ENCODE peak calls at places on chromosomes 1 and 21, in five cellular contexts. D, X, A, J and W are unnamed samples.
A peak's percentile ranks its signal among the peaks of the same experiment; 100 is the strongest.

GRCh38 chr1:107992341-107992740 is 27.4 kb upstream of the VAV3 start:
- DNase-seq in D (no peak), X (no peak), A (no peak), J (no peak), W (no peak)

GRCh38 chr1:197787623-197788536 is 12.6 kb upstream of the DENND1B start:
- DNase-seq in D (no peak), X (no peak), A (no peak), J (no peak), W (no peak)

GRCh38 chr1:7375329-7375728 is 395.8 kb upstream of the VAMP3 start:
- DNase-seq in D (no peak), X (no peak), A (no peak), J (no peak), W (no peak)

GRCh38 chr1:24901791-24902470 is 28.1 kb downstream of the RUNX3 start:
- DNase-seq in D (no peak), X (no peak), A (no peak), J (no peak), W (no peak)

GRCh38 chr1:156376958-156377919 is 8.2 kb downstream of the RHBG start:
- DNase-seq in D (no peak), X (no peak), A (no peak), J (no peak), W (no peak)

GRCh38 chr1:19918057-19918456 is 5.4 kb downstream of the PLA2G2E start:
- DNase-seq in D (peak; percentile 91), X (peak; percentile 79), A (peak; percentile 76), J (peak; percentile 85), W (peak; percentile 22)

GRCh38 chr1:205933672-205934618 is 9.3 kb downstream of the SLC26A9 start:
- DNase-seq in D (no peak), X (no peak), A (peak; percentile 80), J (no peak), W (no peak)

GRCh38 chr1:226974544-226975258 is 34.6 kb downstream of the COQ8A start:
- DNase-seq in D (no peak), X (no peak), A (no peak), J (no peak), W (no peak)

GRCh38 chr1:155973723-155974122 is 4.6 kb downstream of the ARHGEF2 start:
- DNase-seq in D (no peak), X (no peak), A (no peak), J (no peak), W (peak; percentile 31)

GRCh38 chr21:33492571-33492970 is 1.1 kb upstream of the DNAJC28 start:
- DNase-seq in D (no peak), X (no peak), A (peak; percentile 31), J (no peak), W (no peak)

GRCh38 chr1:10677508-10678364 is 118.7 kb downstream of the CASZ1 start:
- DNase-seq in D (no peak), X (no peak), A (no peak), J (peak; percentile 52), W (no peak)

GRCh38 chr1:112927462-112927971 is 28.5 kb downstream of the SLC16A1 start:
- DNase-seq in D (no peak), X (no peak), A (no peak), J (no peak), W (no peak)

GRCh38 chr1:174021611-174022079 is 512 bp downstream of the RC3H1 start:
- DNase-seq in D (no peak), X (peak; percentile 56), A (peak; percentile 55), J (peak; percentile 50), W (no peak)

GRCh38 chr1:112790920-112791722 is 76.0 kb upstream of the PPM1J start:
- DNase-seq in D (no peak), X (no peak), A (no peak), J (no peak), W (no peak)

GRCh38 chr1:41682149-41682548 is 197.7 kb upstream of the EDN2 start:
- DNase-seq in D (no peak), X (no peak), A (no peak), J (no peak), W (no peak)

GRCh38 chr1:7784492-7785071 is 491 bp downstream of the PER3 start:
- DNase-seq in D (no peak), X (no peak), A (no peak), J (peak; percentile 48), W (no peak)

GRCh38 chr1:43206721-43207228 is 34.6 kb downstream of the CFAP57 start:
- DNase-seq in D (no peak), X (no peak), A (peak; percentile 100), J (peak; percentile 45), W (no peak)

GRCh38 chr1:221336141-221336540 is 405.7 kb downstream of the DUSP10 start:
- DNase-seq in D (no peak), X (no peak), A (peak; percentile 65), J (no peak), W (no peak)

GRCh38 chr1:112711041-112711440 is 4.1 kb downstream of the PPM1J start:
- DNase-seq in D (peak; percentile 36), X (no peak), A (no peak), J (no peak), W (no peak)

GRCh38 chr21:36385909-36386642 is 884 bp downstream of the CHAF1B start:
- DNase-seq in D (no peak), X (no peak), A (peak; percentile 31), J (no peak), W (no peak)

GRCh38 chr1:43340559-43340958 is 2.9 kb downstream of the MPL start:
- DNase-seq in D (no peak), X (no peak), A (no peak), J (no peak), W (no peak)

GRCh38 chr1:70907563-70908310 is 139.9 kb downstream of the PTGER3 start:
- DNase-seq in D (no peak), X (no peak), A (no peak), J (no peak), W (no peak)

GRCh38 chr1:158191299-158191698 is 10.6 kb downstream of the CD1D start:
- DNase-seq in D (no peak), X (no peak), A (no peak), J (no peak), W (no peak)

GRCh38 chr1:201495447-201496295 is 11.3 kb downstream of the CSRP1 start:
- DNase-seq in D (peak; percentile 33), X (no peak), A (no peak), J (peak; percentile 77), W (no peak)